ENCODE peak calls at places on chromosomes 4 and X, in ten cellular contexts. I is suprapubic skin; J is aorta; C is effector memory CD4-positive, alpha-beta T cell; E is transverse colon; Q is K562; O is ovary; N is endothelial cell of umbilical vein; F is pancreas; M is A549. X is an unnamed sample. For H3K9me3, the result is how much of the 10 kb centered on the place peaks cover.

GRCh38 chr4:1706358-1706757 is 5.8 kb downstream of the SLBP start:
- DNase-seq in J (peak), C (no peak), E (no peak), F (no peak), N (no peak), I (no peak), O (no peak), Q (no peak), M (no peak), X (no peak)

GRCh38 chr4:74555231-74555630 is 110.3 kb downstream of the AREG start:
- DNase-seq in O (no peak), E (no peak), N (no peak), I (no peak), J (no peak), Q (no peak), C (no peak), F (no peak), M (peak), X (no peak)

GRCh38 chrX:45750639-45751038 is 550.0 kb upstream of the DIPK2B start:
- DNase-seq in E (no peak), C (no peak), N (no peak), M (no peak), Q (no peak), J (no peak), I (no peak), F (no peak), O (no peak), X (no peak)

GRCh38 chr4:174278467-174278866 is 5.0 kb downstream of the FBXO8 start:
- DNase-seq in E (no peak), I (no peak), N (no peak), J (no peak), M (no peak), F (no peak), O (no peak), C (no peak), Q (no peak), X (no peak)

GRCh38 chr4:135177323-135177722 is 975.7 kb upstream of the PABPC4L start:
- DNase-seq in Q (no peak), E (no peak), F (no peak), I (no peak), M (no peak), N (no peak), C (no peak), O (no peak), J (no peak), X (no peak)

GRCh38 chr4:78311306-78311705 is 240.3 kb upstream of the ANXA3 start:
- DNase-seq in O (no peak), N (no peak), F (no peak), Q (no peak), M (no peak), J (no peak), E (no peak), C (no peak), I (no peak), X (no peak)

GRCh38 chrX:9958183-9958582 is 9.0 kb upstream of the CLDN34 start:
- DNase-seq in F (no peak), J (no peak), O (no peak), M (no peak), N (no peak), C (no peak), Q (no peak), I (no peak), E (no peak), X (no peak)

GRCh38 chrX:21606037-21606436 is 52.1 kb downstream of the KLHL34 start:
- DNase-seq in E (no peak), O (no peak), F (no peak), J (no peak), C (no peak), Q (no peak), N (no peak), M (no peak), I (no peak), X (no peak)

GRCh38 chr4:48129307-48130014 is 4.6 kb downstream of the TXK start:
- DNase-seq in C (no peak), F (no peak), O (peak), E (peak), I (no peak), M (peak), Q (no peak), J (peak), N (no peak), X (peak)

GRCh38 chr4:74659576-74660411 is 134.5 kb downstream of the BTC start:
- DNase-seq in I (no peak), O (no peak), M (peak), J (no peak), C (no peak), E (peak), F (no peak), Q (peak), N (peak), X (no peak)

GRCh38 chrX:95290455-95290854 is 1394.2 kb upstream of the DIAPH2 start:
- DNase-seq in Q (no peak), O (no peak), N (no peak), M (no peak), F (no peak), E (no peak), C (no peak), J (no peak), I (no peak), X (no peak)
- H3K4me3 ChIP-seq in Q (no peak), O (no peak), N (no peak), M (no peak), F (no peak), E (no peak), C (no peak), J (no peak), I (no peak), X (no peak)

GRCh38 chrX:55816023-55816422 is 98.5 kb downstream of the RRAGB start:
- DNase-seq in M (no peak), O (no peak), C (no peak), I (no peak), N (no peak), F (no peak), J (no peak), Q (no peak), E (no peak), X (no peak)

GRCh38 chrX:55815546-55815945 is 98.0 kb downstream of the RRAGB start:
- DNase-seq in E (no peak), I (no peak), Q (no peak), F (no peak), M (no peak), N (no peak), O (no peak), J (no peak), C (no peak), X (no peak)

GRCh38 chrX:55818673-55819375 is 101.3 kb downstream of the RRAGB start:
- DNase-seq in C (no peak), J (no peak), O (no peak), Q (no peak), E (no peak), I (no peak), N (no peak), M (no peak), F (no peak), X (no peak)

DNA sequence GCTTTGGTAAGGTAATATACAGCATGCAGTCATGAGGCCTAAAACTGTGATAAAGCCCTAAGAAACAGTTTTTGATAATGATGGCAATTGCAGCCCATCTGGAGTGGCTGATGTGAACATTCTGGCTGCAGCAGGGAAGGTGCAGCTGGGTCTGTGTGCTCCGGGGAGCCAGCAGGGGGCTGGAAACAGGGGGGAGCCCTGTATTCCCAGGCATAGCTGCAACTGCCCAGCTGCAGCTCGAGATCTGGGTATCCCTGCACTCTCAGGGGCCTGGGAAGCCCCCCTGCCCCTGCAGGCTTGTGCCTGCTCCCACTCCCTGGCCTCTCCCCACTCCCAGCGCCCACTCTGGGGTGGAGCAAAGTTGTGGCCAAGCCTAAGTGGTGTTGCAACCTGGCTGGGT is 95.6 kb downstream of the RRAGB start:
- DNase-seq in N (no peak), O (no peak), I (no peak), F (peak), M (no peak), J (no peak), E (no peak), Q (no peak), C (no peak), X (no peak)
- H3K9me3 ChIP-seq in N (under half), O (under half), I (under half), F (under half), M (under half), J (under half), E (under half), Q (under half), C (under half), X (under half)

DNA sequence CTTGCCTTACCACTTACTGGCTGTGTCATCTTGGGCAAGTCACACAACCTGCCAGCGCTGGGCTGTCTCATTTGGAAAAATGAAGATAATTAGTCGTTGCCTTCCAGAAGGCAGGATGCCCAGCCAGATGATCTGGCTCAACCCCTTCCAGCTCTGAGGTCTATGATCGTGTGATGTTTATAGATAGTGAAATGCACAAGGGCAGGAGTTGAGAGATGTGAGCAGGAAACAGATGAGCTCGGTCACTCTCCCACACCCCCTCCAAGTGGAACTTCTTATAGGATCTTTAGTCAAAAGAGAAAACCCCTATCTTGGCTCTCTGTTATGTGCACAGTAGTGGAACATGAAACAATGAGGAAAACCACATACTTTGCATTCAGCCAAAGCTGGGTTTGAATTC is 336.8 kb upstream of the PPARGC1A start:
- DNase-seq in I (no peak), C (no peak), Q (no peak), J (no peak), N (no peak), M (no peak), O (no peak), F (no peak), E (no peak), X (no peak)
- H3K4me3 ChIP-seq in I (no peak), C (no peak), Q (no peak), J (no peak), N (no peak), M (no peak), O (no peak), F (no peak), E (no peak), X (no peak)

DNA sequence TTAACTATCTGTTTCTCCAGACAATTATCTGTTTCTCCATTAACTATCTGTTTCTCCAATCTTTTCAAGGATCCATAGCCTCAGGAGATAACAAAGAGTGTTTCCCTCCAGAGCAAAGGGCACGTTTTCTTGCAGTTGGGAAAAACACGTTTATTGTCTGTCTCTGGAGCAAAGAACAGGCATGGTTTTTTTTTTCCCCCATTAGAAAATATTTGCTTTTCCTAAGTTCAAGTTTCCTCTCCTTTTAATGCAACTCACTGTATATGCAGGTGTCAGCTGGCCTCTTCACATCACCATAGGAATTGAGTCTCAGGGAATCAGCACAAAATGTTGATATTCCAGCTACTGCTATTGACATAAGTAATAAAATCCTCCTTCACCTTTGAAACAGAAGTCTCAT is 984.4 kb downstream of the RAB28 start:
- DNase-seq in C (no peak), M (no peak), N (no peak), F (no peak), O (no peak), E (peak), Q (no peak), J (no peak), I (no peak), X (no peak)
- H3K9me3 ChIP-seq in C (under half), M (under half), N (under half), F (under half), O (under half), E (under half), Q (under half), J (under half), I (under half), X (under half)

DNA sequence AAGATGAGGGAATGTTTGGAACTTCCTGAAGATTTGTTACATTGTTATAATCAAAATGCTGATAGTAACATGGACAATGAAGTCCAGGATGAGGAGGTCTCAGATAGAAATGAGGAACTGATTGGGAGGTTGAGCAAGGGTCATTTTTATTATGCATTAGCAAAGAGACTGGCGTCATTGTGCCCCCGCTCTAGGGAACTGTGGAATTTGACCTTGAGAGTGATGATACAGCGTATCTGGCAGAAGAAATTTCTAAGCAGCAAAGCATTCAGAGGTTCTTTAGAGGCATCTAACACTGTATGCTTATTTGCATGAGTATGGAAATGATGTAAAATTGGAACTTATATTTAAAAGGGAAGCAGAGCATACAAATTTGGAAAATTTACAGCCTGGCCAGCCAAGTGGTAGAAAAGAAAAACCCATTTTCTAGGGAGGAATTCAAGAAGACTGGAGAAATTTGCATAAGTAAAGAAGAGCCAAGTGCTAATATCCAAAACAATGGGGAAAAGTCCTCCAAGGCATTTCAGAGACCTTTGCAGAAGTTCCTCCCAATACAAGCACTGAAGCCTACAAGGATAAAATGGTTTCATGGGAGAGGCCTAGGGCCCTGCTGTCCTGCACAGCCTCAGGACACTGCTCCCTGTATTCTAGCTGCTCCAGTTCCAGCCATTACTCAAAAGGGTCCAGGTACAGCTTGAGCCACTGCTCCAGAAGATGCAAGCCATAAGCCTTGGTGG is 483.0 kb upstream of the NDST4 start:
- DNase-seq in Q (no peak), E (no peak), N (no peak), F (no peak), C (no peak), O (no peak), J (no peak), I (no peak), M (no peak), X (no peak)
- H3K4me3 ChIP-seq in Q (no peak), E (no peak), N (no peak), F (no peak), C (no peak), O (no peak), J (no peak), I (no peak), M (no peak), X (no peak)

GRCh38 chr4:8434251-8435073 is 6.1 kb downstream of the ACOX3 start:
- DNase-seq in J (no peak), M (no peak), I (no peak), Q (no peak), C (no peak), N (no peak), E (no peak), F (no peak), O (no peak), X (no peak)
- H3K9me3 ChIP-seq in J (under half), M (under half), I (under half), Q (under half), C (under half), N (under half), E (under half), F (under half), O (under half), X (under half)

X was measured in Peyer's patch.